ENCODE peak calls at places on chromosomes 13 and 19, in ten cellular contexts. One of them, this sample, is unnamed.

GRCh38 chr13:73715114-73715909 is 418.9 kb downstream of the KLF12 start:
- DNase-seq in breast epithelium: no peak
- DNase-seq in thyroid gland: peak
- DNase-seq in neural progenitor cell: no peak
- DNase-seq in CD8-positive, alpha-beta T cell: peak
- DNase-seq in heart right ventricle: no peak
- DNase-seq in PC-3: no peak
- DNase-seq in dorsolateral prefrontal cortex: no peak
- DNase-seq in Peyer's patch: peak
- DNase-seq in IMR-90: no peak
- DNase-seq in this sample: peak

GRCh38 chr13:20489185-20489820 is 36.4 kb downstream of the CRYL1 start:
- DNase-seq in breast epithelium: no peak
- DNase-seq in Peyer's patch: no peak
- DNase-seq in PC-3: peak
- DNase-seq in neural progenitor cell: no peak
- DNase-seq in CD8-positive, alpha-beta T cell: no peak
- DNase-seq in heart right ventricle: no peak
- DNase-seq in dorsolateral prefrontal cortex: no peak
- DNase-seq in IMR-90: peak
- DNase-seq in thyroid gland: peak
- DNase-seq in this sample: no peak

GRCh38 chr19:49514151-49514550 is 1.7 kb downstream of the FCGRT start:
- DNase-seq in thyroid gland: no peak
- DNase-seq in PC-3: no peak
- DNase-seq in CD8-positive, alpha-beta T cell: no peak
- DNase-seq in Peyer's patch: no peak
- DNase-seq in dorsolateral prefrontal cortex: no peak
- DNase-seq in IMR-90: no peak
- DNase-seq in heart right ventricle: no peak
- DNase-seq in neural progenitor cell: no peak
- DNase-seq in breast epithelium: no peak
- DNase-seq in this sample: no peak

GRCh38 chr13:94515352-94515751 is 35.9 kb upstream of the DCT start:
- DNase-seq in dorsolateral prefrontal cortex: no peak
- DNase-seq in CD8-positive, alpha-beta T cell: no peak
- DNase-seq in thyroid gland: no peak
- DNase-seq in neural progenitor cell: no peak
- DNase-seq in PC-3: no peak
- DNase-seq in heart right ventricle: no peak
- DNase-seq in breast epithelium: no peak
- DNase-seq in Peyer's patch: no peak
- DNase-seq in IMR-90: no peak
- DNase-seq in this sample: no peak

GRCh38 chr19:11451942-11452813 is 16.7 kb downstream of the PRKCSH start:
- DNase-seq in thyroid gland: no peak
- DNase-seq in IMR-90: no peak
- DNase-seq in PC-3: no peak
- DNase-seq in breast epithelium: no peak
- DNase-seq in heart right ventricle: no peak
- DNase-seq in dorsolateral prefrontal cortex: no peak
- DNase-seq in neural progenitor cell: peak
- DNase-seq in Peyer's patch: no peak
- DNase-seq in CD8-positive, alpha-beta T cell: no peak
- DNase-seq in this sample: peak

GRCh38 chr13:44141213-44141724 is 232.4 kb upstream of the SERP2 start:
- DNase-seq in Peyer's patch: no peak
- DNase-seq in PC-3: no peak
- DNase-seq in heart right ventricle: no peak
- DNase-seq in dorsolateral prefrontal cortex: no peak
- DNase-seq in CD8-positive, alpha-beta T cell: no peak
- DNase-seq in breast epithelium: no peak
- DNase-seq in thyroid gland: peak
- DNase-seq in IMR-90: no peak
- DNase-seq in neural progenitor cell: peak
- DNase-seq in this sample: peak

GRCh38 chr19:18145391-18145999 is 7.5 kb upstream of the PIK3R2 start:
- DNase-seq in Peyer's patch: no peak
- DNase-seq in PC-3: no peak
- DNase-seq in dorsolateral prefrontal cortex: no peak
- DNase-seq in heart right ventricle: no peak
- DNase-seq in CD8-positive, alpha-beta T cell: no peak
- DNase-seq in IMR-90: no peak
- DNase-seq in neural progenitor cell: no peak
- DNase-seq in thyroid gland: no peak
- DNase-seq in breast epithelium: no peak
- DNase-seq in this sample: no peak

GRCh38 chr13:110819203-110820014 is 95.5 kb downstream of the ANKRD10 start:
- DNase-seq in neural progenitor cell: peak
- DNase-seq in IMR-90: peak
- DNase-seq in CD8-positive, alpha-beta T cell: peak
- DNase-seq in dorsolateral prefrontal cortex: peak
- DNase-seq in heart right ventricle: peak
- DNase-seq in PC-3: peak
- DNase-seq in breast epithelium: peak
- DNase-seq in thyroid gland: peak
- DNase-seq in Peyer's patch: peak
- DNase-seq in this sample: peak

GRCh38 chr13:67383358-67383757 is 153.2 kb upstream of the PCDH9 start:
- DNase-seq in Peyer's patch: no peak
- DNase-seq in breast epithelium: no peak
- DNase-seq in CD8-positive, alpha-beta T cell: no peak
- DNase-seq in PC-3: no peak
- DNase-seq in IMR-90: peak
- DNase-seq in dorsolateral prefrontal cortex: no peak
- DNase-seq in neural progenitor cell: no peak
- DNase-seq in heart right ventricle: no peak
- DNase-seq in thyroid gland: no peak
- DNase-seq in this sample: no peak

GRCh38 chr19:18763674-18764590 is 27.2 kb downstream of the COMP start:
- DNase-seq in heart right ventricle: no peak
- DNase-seq in dorsolateral prefrontal cortex: no peak
- DNase-seq in neural progenitor cell: no peak
- DNase-seq in thyroid gland: peak
- DNase-seq in PC-3: peak
- DNase-seq in Peyer's patch: no peak
- DNase-seq in breast epithelium: peak
- DNase-seq in CD8-positive, alpha-beta T cell: no peak
- DNase-seq in IMR-90: peak
- DNase-seq in this sample: no peak

GRCh38 chr13:113207890-113208423 is 512 bp downstream of the PCID2 start:
- DNase-seq in IMR-90: peak
- DNase-seq in CD8-positive, alpha-beta T cell: no peak
- DNase-seq in dorsolateral prefrontal cortex: no peak
- DNase-seq in PC-3: peak
- DNase-seq in thyroid gland: peak
- DNase-seq in Peyer's patch: no peak
- DNase-seq in neural progenitor cell: peak
- DNase-seq in heart right ventricle: peak
- DNase-seq in breast epithelium: no peak
- DNase-seq in this sample: peak

GRCh38 chr13:76286178-76286577 is 600.0 kb downstream of the KCTD12 start:
- DNase-seq in dorsolateral prefrontal cortex: no peak
- DNase-seq in heart right ventricle: no peak
- DNase-seq in PC-3: peak
- DNase-seq in Peyer's patch: no peak
- DNase-seq in thyroid gland: no peak
- DNase-seq in neural progenitor cell: no peak
- DNase-seq in CD8-positive, alpha-beta T cell: no peak
- DNase-seq in breast epithelium: no peak
- DNase-seq in IMR-90: peak
- DNase-seq in this sample: no peak

GRCh38 chr13:45826741-45827140 is 24.8 kb downstream of the SIAH3 start:
- DNase-seq in thyroid gland: no peak
- DNase-seq in breast epithelium: no peak
- DNase-seq in IMR-90: no peak
- DNase-seq in Peyer's patch: no peak
- DNase-seq in heart right ventricle: no peak
- DNase-seq in neural progenitor cell: no peak
- DNase-seq in CD8-positive, alpha-beta T cell: no peak
- DNase-seq in dorsolateral prefrontal cortex: no peak
- DNase-seq in PC-3: no peak
- DNase-seq in this sample: peak

GRCh38 chr19:54299126-54299498 is 13.9 kb downstream of the LILRA5 start:
- DNase-seq in CD8-positive, alpha-beta T cell: no peak
- DNase-seq in IMR-90: no peak
- DNase-seq in heart right ventricle: no peak
- DNase-seq in thyroid gland: no peak
- DNase-seq in PC-3: no peak
- DNase-seq in dorsolateral prefrontal cortex: no peak
- DNase-seq in breast epithelium: no peak
- DNase-seq in neural progenitor cell: no peak
- DNase-seq in Peyer's patch: no peak
- DNase-seq in this sample: no peak

GRCh38 chr13:99657848-99658265 is 156.6 kb downstream of the TM9SF2 start:
- DNase-seq in IMR-90: no peak
- DNase-seq in dorsolateral prefrontal cortex: no peak
- DNase-seq in thyroid gland: peak
- DNase-seq in heart right ventricle: peak
- DNase-seq in breast epithelium: no peak
- DNase-seq in CD8-positive, alpha-beta T cell: peak
- DNase-seq in neural progenitor cell: peak
- DNase-seq in PC-3: no peak
- DNase-seq in Peyer's patch: peak
- DNase-seq in this sample: no peak
- H3K4me3 ChIP-seq in IMR-90: peak
- H3K4me3 ChIP-seq in dorsolateral prefrontal cortex: peak
- H3K4me3 ChIP-seq in thyroid gland: peak
- H3K4me3 ChIP-seq in heart right ventricle: peak
- H3K4me3 ChIP-seq in breast epithelium: peak
- H3K4me3 ChIP-seq in CD8-positive, alpha-beta T cell: peak
- H3K4me3 ChIP-seq in neural progenitor cell: peak
- H3K4me3 ChIP-seq in PC-3: no peak
- H3K4me3 ChIP-seq in Peyer's patch: peak
- H3K4me3 ChIP-seq in this sample: no peak

DNA sequence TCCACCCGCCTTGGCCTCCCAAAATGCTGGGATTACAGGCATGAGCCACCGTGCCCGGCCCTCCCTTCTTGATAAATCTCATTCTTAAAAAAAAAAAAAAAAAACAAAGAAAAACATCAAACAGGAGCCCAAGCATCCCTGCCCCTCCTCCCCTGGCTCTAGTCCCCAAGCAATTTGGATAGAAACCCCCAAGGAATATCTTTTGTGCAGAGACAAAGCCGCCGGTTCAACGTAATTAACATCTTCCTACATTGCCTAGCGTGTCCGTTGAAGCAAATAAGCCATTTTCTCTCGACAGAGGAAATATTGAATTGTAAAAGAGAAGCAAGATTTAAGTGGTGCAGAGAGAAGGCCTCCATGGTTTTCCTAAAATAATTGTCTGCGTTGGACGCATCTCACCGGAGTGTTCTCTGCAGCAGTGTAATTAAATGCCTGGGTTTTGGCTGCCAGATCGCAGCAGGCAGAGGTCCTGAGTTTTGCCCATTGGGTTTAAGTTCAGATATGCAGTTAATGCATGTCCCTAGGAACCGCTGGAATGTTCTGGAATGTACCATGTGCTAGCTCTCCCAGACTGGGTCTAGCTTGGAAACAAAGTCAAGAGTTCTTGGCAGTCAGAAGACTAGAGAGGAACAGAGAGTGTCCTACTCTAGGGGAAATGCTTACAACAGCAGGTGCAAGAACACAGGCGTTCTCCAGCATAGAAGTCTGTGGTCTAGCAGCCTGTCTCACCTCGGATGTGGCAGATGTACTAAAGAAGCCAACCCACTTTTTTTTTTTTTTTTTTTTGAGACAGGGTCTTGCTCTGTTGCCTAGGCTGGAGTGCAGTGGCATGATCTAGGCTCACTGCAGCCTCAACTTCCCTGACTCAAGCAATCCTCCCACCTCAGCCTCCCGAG is 30.9 kb downstream of the PIN1 start:
- DNase-seq in CD8-positive, alpha-beta T cell: peak
- DNase-seq in PC-3: no peak
- DNase-seq in Peyer's patch: peak
- DNase-seq in dorsolateral prefrontal cortex: no peak
- DNase-seq in neural progenitor cell: peak
- DNase-seq in heart right ventricle: no peak
- DNase-seq in IMR-90: no peak
- DNase-seq in thyroid gland: no peak
- DNase-seq in breast epithelium: no peak
- DNase-seq in this sample: peak
- H3K4me3 ChIP-seq in CD8-positive, alpha-beta T cell: peak
- H3K4me3 ChIP-seq in PC-3: no peak
- H3K4me3 ChIP-seq in Peyer's patch: no peak
- H3K4me3 ChIP-seq in dorsolateral prefrontal cortex: no peak
- H3K4me3 ChIP-seq in neural progenitor cell: no peak
- H3K4me3 ChIP-seq in heart right ventricle: no peak
- H3K4me3 ChIP-seq in IMR-90: no peak
- H3K4me3 ChIP-seq in thyroid gland: no peak
- H3K4me3 ChIP-seq in breast epithelium: no peak
- H3K4me3 ChIP-seq in this sample: no peak

DNA sequence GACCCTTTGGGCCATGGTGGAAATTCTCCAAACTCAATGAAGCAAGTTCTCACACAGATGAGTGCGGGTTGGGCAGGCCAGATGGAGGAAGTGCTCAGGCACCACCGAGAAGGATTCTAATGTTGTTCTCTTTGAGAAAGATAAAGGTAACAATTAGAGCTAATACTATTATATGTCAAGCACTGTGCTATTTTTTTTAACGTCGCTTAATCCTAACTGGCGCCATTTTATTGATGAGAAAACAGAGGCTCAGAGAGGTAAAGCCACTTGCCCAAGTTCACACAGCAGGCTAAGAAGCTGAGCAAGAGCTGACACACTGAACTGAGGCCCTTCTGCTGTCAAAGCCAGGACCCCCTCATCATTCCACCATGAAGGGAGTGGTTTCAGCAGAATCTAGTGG is 1.0 kb downstream of the FBL start:
- DNase-seq in dorsolateral prefrontal cortex: no peak
- DNase-seq in heart right ventricle: no peak
- DNase-seq in thyroid gland: no peak
- DNase-seq in PC-3: no peak
- DNase-seq in neural progenitor cell: no peak
- DNase-seq in CD8-positive, alpha-beta T cell: no peak
- DNase-seq in Peyer's patch: no peak
- DNase-seq in breast epithelium: no peak
- DNase-seq in IMR-90: no peak
- DNase-seq in this sample: no peak
- H3K4me3 ChIP-seq in dorsolateral prefrontal cortex: peak
- H3K4me3 ChIP-seq in heart right ventricle: peak
- H3K4me3 ChIP-seq in thyroid gland: peak
- H3K4me3 ChIP-seq in PC-3: peak
- H3K4me3 ChIP-seq in neural progenitor cell: peak
- H3K4me3 ChIP-seq in CD8-positive, alpha-beta T cell: peak
- H3K4me3 ChIP-seq in Peyer's patch: peak
- H3K4me3 ChIP-seq in breast epithelium: peak
- H3K4me3 ChIP-seq in IMR-90: peak
- H3K4me3 ChIP-seq in this sample: peak

DNA sequence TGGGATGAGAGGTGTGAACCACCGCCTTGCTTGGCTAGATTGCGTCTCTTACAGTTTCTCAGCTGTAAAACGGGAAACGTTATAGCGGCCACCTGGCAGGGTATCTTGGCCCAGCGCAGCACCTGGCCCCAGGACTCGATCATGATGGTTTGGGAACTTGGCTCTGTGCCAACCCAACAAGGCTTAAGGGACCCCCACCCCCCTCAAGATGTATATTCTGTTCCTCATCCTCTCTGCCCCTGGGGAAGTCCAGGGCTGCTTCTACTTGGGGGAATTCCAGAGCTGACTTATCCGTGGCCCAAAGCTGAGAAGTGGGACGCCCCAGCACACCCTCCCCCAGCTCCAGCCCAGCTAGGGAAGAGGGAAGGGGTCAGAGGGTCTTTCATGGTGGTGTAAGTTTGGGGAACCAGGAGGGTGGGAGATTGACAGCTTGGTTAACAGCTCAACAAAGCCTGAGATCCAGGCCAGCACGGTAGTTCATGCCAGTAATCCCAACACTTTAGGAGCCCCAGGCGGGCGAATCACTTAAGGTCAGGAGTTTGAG is 695 bp downstream of the ICAM1 start:
- DNase-seq in Peyer's patch: peak
- DNase-seq in PC-3: no peak
- DNase-seq in IMR-90: peak
- DNase-seq in dorsolateral prefrontal cortex: no peak
- DNase-seq in breast epithelium: no peak
- DNase-seq in heart right ventricle: no peak
- DNase-seq in thyroid gland: no peak
- DNase-seq in CD8-positive, alpha-beta T cell: peak
- DNase-seq in neural progenitor cell: no peak
- DNase-seq in this sample: peak
- H3K4me3 ChIP-seq in Peyer's patch: peak
- H3K4me3 ChIP-seq in PC-3: peak
- H3K4me3 ChIP-seq in IMR-90: peak
- H3K4me3 ChIP-seq in dorsolateral prefrontal cortex: peak
- H3K4me3 ChIP-seq in breast epithelium: peak
- H3K4me3 ChIP-seq in heart right ventricle: peak
- H3K4me3 ChIP-seq in thyroid gland: no peak
- H3K4me3 ChIP-seq in CD8-positive, alpha-beta T cell: peak
- H3K4me3 ChIP-seq in neural progenitor cell: no peak
- H3K4me3 ChIP-seq in this sample: peak

This sample was measured in GM12865.